ENCODE peak calls at places on chromosomes 7 and 10, in four cellular contexts. One of them, this sample, is unnamed. For H4K20me1, the result is how much of the 10 kb centered on the place peaks cover.

GRCh38 chr7:143434660-143435059 is 8.6 kb upstream of the TAS2R60 start:
- DNase-seq in fibroblast of lung: peak
- DNase-seq in hepatocyte: no peak
- DNase-seq in keratinocyte: peak
- DNase-seq in this sample: no peak

GRCh38 chr7:156347132-156347531 is 293.4 kb upstream of the RNF32 start:
- DNase-seq in keratinocyte: no peak
- DNase-seq in fibroblast of lung: no peak
- DNase-seq in hepatocyte: no peak
- DNase-seq in this sample: no peak

GRCh38 chr7:77738871-77739270 is 42.6 kb downstream of the RSBN1L start:
- DNase-seq in fibroblast of lung: peak
- DNase-seq in keratinocyte: no peak
- DNase-seq in hepatocyte: no peak
- DNase-seq in this sample: no peak

GRCh38 chr7:18306696-18307095 is 188.9 kb upstream of the HDAC9 start:
- DNase-seq in hepatocyte: no peak
- DNase-seq in keratinocyte: no peak
- DNase-seq in fibroblast of lung: no peak
- DNase-seq in this sample: no peak

GRCh38 chr10:34701194-34701593 is 113.9 kb downstream of the PARD3 start:
- DNase-seq in fibroblast of lung: no peak
- DNase-seq in keratinocyte: no peak
- DNase-seq in hepatocyte: no peak
- DNase-seq in this sample: no peak

GRCh38 chr7:7175075-7175695 is 7.2 kb upstream of the C1GALT1 start:
- DNase-seq in fibroblast of lung: peak
- DNase-seq in hepatocyte: no peak
- DNase-seq in keratinocyte: no peak
- DNase-seq in this sample: no peak

GRCh38 chr10:110671788-110672579 is 27.8 kb downstream of the RBM20 start:
- DNase-seq in keratinocyte: no peak
- DNase-seq in fibroblast of lung: peak
- DNase-seq in hepatocyte: peak
- DNase-seq in this sample: peak

GRCh38 chr10:133271521-133272300 is 5.0 kb downstream of the ADAM8 start:
- DNase-seq in fibroblast of lung: no peak
- DNase-seq in keratinocyte: no peak
- DNase-seq in hepatocyte: no peak
- DNase-seq in this sample: no peak

GRCh38 chr10:79201706-79202105 is 132.9 kb downstream of the ZMIZ1 start:
- DNase-seq in hepatocyte: no peak
- DNase-seq in fibroblast of lung: no peak
- DNase-seq in keratinocyte: no peak
- DNase-seq in this sample: no peak

GRCh38 chr7:92845736-92846135 is 9.4 kb upstream of the CDK6 start:
- DNase-seq in keratinocyte: no peak
- DNase-seq in fibroblast of lung: no peak
- DNase-seq in hepatocyte: no peak
- DNase-seq in this sample: no peak

GRCh38 chr7:142301923-142302550 is 44.2 kb upstream of the PRSS58 start:
- DNase-seq in fibroblast of lung: peak
- DNase-seq in hepatocyte: no peak
- DNase-seq in keratinocyte: no peak
- DNase-seq in this sample: peak

GRCh38 chr10:34001831-34002230 is 667.4 kb upstream of the NRP1 start:
- DNase-seq in fibroblast of lung: no peak
- DNase-seq in hepatocyte: no peak
- DNase-seq in keratinocyte: no peak
- DNase-seq in this sample: no peak

GRCh38 chr7:98840096-98840495 is 29.7 kb downstream of the TMEM130 start:
- DNase-seq in hepatocyte: no peak
- DNase-seq in fibroblast of lung: no peak
- DNase-seq in keratinocyte: no peak
- DNase-seq in this sample: no peak

GRCh38 chr7:148623586-148624282 is 33.2 kb downstream of the C7orf33 start:
- DNase-seq in fibroblast of lung: peak
- DNase-seq in hepatocyte: no peak
- DNase-seq in keratinocyte: no peak
- DNase-seq in this sample: no peak

GRCh38 chr10:72719941-72720592 is 28.1 kb downstream of the MCU start:
- DNase-seq in fibroblast of lung: peak
- DNase-seq in keratinocyte: no peak
- DNase-seq in hepatocyte: no peak
- DNase-seq in this sample: no peak

GRCh38 chr7:43152696-43153095 is 40.2 kb downstream of the HECW1 start:
- DNase-seq in keratinocyte: no peak
- DNase-seq in hepatocyte: no peak
- DNase-seq in fibroblast of lung: no peak
- DNase-seq in this sample: no peak

GRCh38 chr10:123537188-123537961 is 128.8 kb upstream of the GPR26 start:
- DNase-seq in fibroblast of lung: no peak
- DNase-seq in hepatocyte: no peak
- DNase-seq in keratinocyte: no peak
- DNase-seq in this sample: peak

GRCh38 chr10:86205761-86206145 is 160.8 kb downstream of the GRID1 start:
- DNase-seq in hepatocyte: no peak
- DNase-seq in fibroblast of lung: no peak
- DNase-seq in keratinocyte: no peak
- DNase-seq in this sample: no peak

GRCh38 chr10:51669041-51669440 is 30.4 kb downstream of the CSTF2T start:
- DNase-seq in keratinocyte: no peak
- DNase-seq in hepatocyte: no peak
- DNase-seq in fibroblast of lung: no peak
- DNase-seq in this sample: no peak

DNA sequence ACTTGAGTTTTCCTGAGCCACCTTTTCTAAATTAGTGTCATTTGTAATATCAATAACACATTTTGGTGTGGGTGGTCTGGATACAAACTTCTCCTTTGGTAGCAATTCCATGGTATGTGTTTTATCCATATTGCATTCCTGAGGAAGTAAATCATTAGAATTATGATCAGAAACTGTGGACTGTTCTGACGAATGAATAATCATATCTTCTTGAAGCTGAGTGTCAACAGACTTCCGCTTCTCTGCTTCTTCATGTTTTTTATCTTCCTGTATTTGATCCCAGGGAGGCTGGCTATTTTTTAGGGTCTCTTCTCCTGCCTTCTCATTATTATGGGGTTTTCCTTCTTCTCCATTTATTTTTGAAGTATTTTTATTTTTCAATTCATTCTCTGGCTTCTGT is 81.5 kb downstream of the NRBF2 start:
- DNase-seq in hepatocyte: no peak
- DNase-seq in fibroblast of lung: no peak
- DNase-seq in keratinocyte: no peak
- DNase-seq in this sample: no peak
- H3K4me3 ChIP-seq in hepatocyte: no peak
- H3K4me3 ChIP-seq in fibroblast of lung: no peak
- H3K4me3 ChIP-seq in keratinocyte: no peak
- H3K4me3 ChIP-seq in this sample: no peak

GRCh38 chr7:879706-880105 is 3.4 kb downstream of the GET4 start:
- DNase-seq in keratinocyte: no peak
- DNase-seq in fibroblast of lung: no peak
- DNase-seq in hepatocyte: no peak
- DNase-seq in this sample: no peak

GRCh38 chr7:876972-877311 is 588 bp downstream of the GET4 start:
- DNase-seq in hepatocyte: no peak
- DNase-seq in keratinocyte: no peak
- DNase-seq in fibroblast of lung: no peak
- DNase-seq in this sample: no peak

GRCh38 chr7:880450-880849 is 4.1 kb downstream of the GET4 start:
- DNase-seq in fibroblast of lung: no peak
- DNase-seq in hepatocyte: no peak
- DNase-seq in keratinocyte: no peak
- DNase-seq in this sample: no peak

GRCh38 chr7:877312-878232 is 1.2 kb downstream of the GET4 start:
- DNase-seq in fibroblast of lung: no peak
- DNase-seq in hepatocyte: peak
- DNase-seq in keratinocyte: no peak
- DNase-seq in this sample: peak

DNA sequence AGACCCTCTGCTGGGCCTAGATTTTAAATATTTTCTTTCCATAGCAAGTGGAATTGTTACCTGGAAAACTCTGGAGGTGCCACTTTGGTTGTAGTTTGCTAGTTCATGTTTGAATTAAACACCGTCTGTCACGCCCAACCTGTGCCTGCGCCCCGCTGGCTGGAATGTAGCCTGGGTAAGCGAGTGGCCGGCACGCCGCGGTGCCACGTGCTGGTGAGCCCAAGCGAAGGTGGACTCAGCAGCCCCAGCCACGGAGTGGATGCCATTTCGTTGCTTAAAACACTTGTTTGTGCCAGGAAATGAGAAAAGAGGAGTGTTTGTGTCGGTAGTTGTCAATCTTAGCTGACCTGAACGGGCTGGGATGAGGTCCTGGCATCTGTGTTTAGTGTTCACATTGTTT is 2.7 kb downstream of the GET4 start:
- DNase-seq in fibroblast of lung: no peak
- DNase-seq in hepatocyte: no peak
- DNase-seq in keratinocyte: no peak
- DNase-seq in this sample: no peak
- H4K20me1 ChIP-seq in fibroblast of lung: under half
- H4K20me1 ChIP-seq in hepatocyte: half or more
- H4K20me1 ChIP-seq in keratinocyte: under half
- H4K20me1 ChIP-seq in this sample: under half

GRCh38 chr7:82442492-82443043 is 1.0 kb downstream of the CACNA2D1 start:
- DNase-seq in hepatocyte: peak
- DNase-seq in keratinocyte: no peak
- DNase-seq in fibroblast of lung: peak
- DNase-seq in this sample: no peak

GRCh38 chr7:82444220-82445049 is 858 bp upstream of the CACNA2D1 start:
- DNase-seq in hepatocyte: no peak
- DNase-seq in fibroblast of lung: no peak
- DNase-seq in keratinocyte: no peak
- DNase-seq in this sample: no peak

GRCh38 chr7:82443044-82443800 is at the start of gene CACNA2D1:
- DNase-seq in fibroblast of lung: peak
- DNase-seq in hepatocyte: peak
- DNase-seq in keratinocyte: no peak
- DNase-seq in this sample: no peak

GRCh38 chr7:82443801-82444219 is 233 bp upstream of the CACNA2D1 start:
- DNase-seq in keratinocyte: no peak
- DNase-seq in hepatocyte: peak
- DNase-seq in fibroblast of lung: peak
- DNase-seq in this sample: no peak

DNA sequence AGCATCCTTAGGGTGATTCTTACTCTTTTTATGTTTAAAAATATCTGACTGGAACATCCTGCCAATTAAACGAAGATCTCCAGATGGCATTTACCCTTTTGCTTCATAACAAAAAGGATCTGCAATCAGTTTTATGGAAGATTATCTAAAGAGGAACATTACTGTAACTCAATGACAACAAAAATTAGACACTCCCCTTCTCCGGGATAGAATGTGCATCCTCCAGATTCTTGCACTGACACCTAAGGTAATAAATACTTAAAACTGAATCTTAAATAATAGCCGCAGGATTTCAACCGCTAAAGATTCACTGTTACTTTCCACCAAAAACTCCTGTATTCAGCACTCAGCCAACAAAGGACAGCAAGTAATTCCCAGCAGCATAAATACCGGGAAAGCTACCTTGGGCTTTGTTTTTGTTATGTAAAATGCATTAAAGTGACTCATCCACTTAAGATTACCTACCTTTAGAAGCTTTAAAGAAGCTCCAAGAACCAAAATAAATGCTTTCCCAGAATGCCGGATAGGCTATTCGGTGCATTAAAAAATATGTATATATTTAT is 1.6 kb downstream of the CACNA2D1 start:
- DNase-seq in keratinocyte: no peak
- DNase-seq in hepatocyte: no peak
- DNase-seq in fibroblast of lung: peak
- DNase-seq in this sample: no peak
- H3K4me3 ChIP-seq in keratinocyte: peak
- H3K4me3 ChIP-seq in hepatocyte: peak
- H3K4me3 ChIP-seq in fibroblast of lung: peak
- H3K4me3 ChIP-seq in this sample: no peak

DNA sequence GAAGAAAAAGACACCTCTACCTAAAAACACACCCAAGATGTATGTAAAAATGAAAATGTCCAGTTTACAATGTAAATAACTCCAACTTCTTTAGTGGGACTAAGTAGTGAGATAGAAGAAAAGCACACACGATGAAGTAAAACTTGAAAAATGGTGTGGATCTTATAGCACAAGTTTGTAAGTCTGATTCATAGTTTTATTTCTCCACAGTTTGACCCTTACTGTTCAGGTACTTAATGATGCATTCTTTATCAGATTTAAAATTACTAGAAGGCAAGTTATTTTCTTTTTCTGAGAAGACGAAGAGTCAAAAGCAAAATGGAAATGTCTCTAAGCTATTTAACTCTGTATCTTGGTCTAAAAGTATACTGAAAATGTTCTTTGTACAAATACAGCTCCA is 6.1 kb downstream of the NAMPT start:
- DNase-seq in keratinocyte: no peak
- DNase-seq in fibroblast of lung: peak
- DNase-seq in hepatocyte: no peak
- DNase-seq in this sample: no peak
- H4K20me1 ChIP-seq in keratinocyte: under half
- H4K20me1 ChIP-seq in fibroblast of lung: under half
- H4K20me1 ChIP-seq in hepatocyte: half or more
- H4K20me1 ChIP-seq in this sample: under half